ENCODE peak calls at places on chromosomes 13 and 19, in four cellular contexts. One of them, this sample, is unnamed.

GRCh38 chr13:32267836-32268439 is 47.2 kb downstream of the ZAR1L start:
- DNase-seq in PC-9: peak
- DNase-seq in left lung: no peak
- DNase-seq in Right ventricle myocardium superior: no peak
- DNase-seq in this sample: no peak

GRCh38 chr13:79432086-79432485 is 26.0 kb upstream of the RBM26 start:
- DNase-seq in left lung: no peak
- DNase-seq in PC-9: no peak
- DNase-seq in Right ventricle myocardium superior: no peak
- DNase-seq in this sample: no peak

GRCh38 chr13:96229356-96229755 is 139.4 kb downstream of the HS6ST3 start:
- DNase-seq in left lung: no peak
- DNase-seq in PC-9: no peak
- DNase-seq in Right ventricle myocardium superior: no peak
- DNase-seq in this sample: no peak

GRCh38 chr13:74015137-74015536 is 119.1 kb downstream of the KLF12 start:
- DNase-seq in PC-9: no peak
- DNase-seq in left lung: no peak
- DNase-seq in Right ventricle myocardium superior: no peak
- DNase-seq in this sample: no peak

GRCh38 chr13:48653074-48654054 is at the start of gene CYSLTR2:
- DNase-seq in PC-9: no peak
- DNase-seq in Right ventricle myocardium superior: no peak
- DNase-seq in left lung: no peak
- DNase-seq in this sample: no peak

GRCh38 chr13:94712812-94713555 is 639 bp upstream of the SOX21 start:
- DNase-seq in left lung: no peak
- DNase-seq in Right ventricle myocardium superior: no peak
- DNase-seq in PC-9: no peak
- DNase-seq in this sample: no peak

GRCh38 chr13:49314344-49314882 is 66.7 kb downstream of the CDADC1 start:
- DNase-seq in PC-9: no peak
- DNase-seq in Right ventricle myocardium superior: no peak
- DNase-seq in left lung: no peak
- DNase-seq in this sample: no peak

GRCh38 chr19:9797871-9798270 is 21.0 kb downstream of the FBXL12 start:
- DNase-seq in PC-9: peak
- DNase-seq in Right ventricle myocardium superior: no peak
- DNase-seq in left lung: no peak
- DNase-seq in this sample: no peak

GRCh38 chr13:37187110-37187509 is 81.6 kb upstream of the CSNK1A1L start:
- DNase-seq in left lung: no peak
- DNase-seq in PC-9: no peak
- DNase-seq in Right ventricle myocardium superior: no peak
- DNase-seq in this sample: no peak

GRCh38 chr19:43776285-43776684 is 4.5 kb downstream of the KCNN4 start:
- DNase-seq in PC-9: peak
- DNase-seq in left lung: no peak
- DNase-seq in Right ventricle myocardium superior: no peak
- DNase-seq in this sample: no peak

GRCh38 chr19:13995017-13995728 is 10.9 kb downstream of the RFX1 start:
- DNase-seq in PC-9: no peak
- DNase-seq in Right ventricle myocardium superior: peak
- DNase-seq in left lung: no peak
- DNase-seq in this sample: no peak

GRCh38 chr13:109783447-109783814 is 3.0 kb downstream of the IRS2 start:
- DNase-seq in left lung: no peak
- DNase-seq in Right ventricle myocardium superior: no peak
- DNase-seq in PC-9: no peak
- DNase-seq in this sample: no peak

GRCh38 chr13:87671031-87671823 is at the start of gene SLITRK5:
- DNase-seq in PC-9: peak
- DNase-seq in left lung: peak
- DNase-seq in Right ventricle myocardium superior: peak
- DNase-seq in this sample: peak

GRCh38 chr13:113951246-113951999 is 22.5 kb downstream of the C13orf46 start:
- DNase-seq in left lung: peak
- DNase-seq in PC-9: peak
- DNase-seq in Right ventricle myocardium superior: peak
- DNase-seq in this sample: peak

GRCh38 chr19:58372311-58373133 is 8.3 kb downstream of the ZNF837 start:
- DNase-seq in left lung: no peak
- DNase-seq in PC-9: no peak
- DNase-seq in Right ventricle myocardium superior: no peak
- DNase-seq in this sample: peak

GRCh38 chr19:56769650-56770049 is 70.9 kb downstream of the PEG3 start:
- DNase-seq in PC-9: no peak
- DNase-seq in left lung: no peak
- DNase-seq in Right ventricle myocardium superior: no peak
- DNase-seq in this sample: no peak

GRCh38 chr13:66660013-66660804 is 569.9 kb downstream of the PCDH9 start:
- DNase-seq in left lung: no peak
- DNase-seq in PC-9: peak
- DNase-seq in Right ventricle myocardium superior: no peak
- DNase-seq in this sample: no peak

GRCh38 chr13:34086281-34086680 is 268.3 kb downstream of the RFC3 start:
- DNase-seq in Right ventricle myocardium superior: no peak
- DNase-seq in left lung: no peak
- DNase-seq in PC-9: no peak
- DNase-seq in this sample: no peak

GRCh38 chr19:5316138-5316537 is 24.5 kb downstream of the PTPRS start:
- DNase-seq in PC-9: no peak
- DNase-seq in left lung: no peak
- DNase-seq in Right ventricle myocardium superior: no peak
- DNase-seq in this sample: no peak

GRCh38 chr19:8988204-8988603 is 22.0 kb downstream of the MUC16 start:
- DNase-seq in left lung: no peak
- DNase-seq in Right ventricle myocardium superior: no peak
- DNase-seq in PC-9: no peak
- DNase-seq in this sample: no peak